ENCODE peak calls at places on chromosomes 12 and 14, in four cellular contexts. S, T, B and M are unnamed samples.

GRCh38 chr14:24231263-24232120 is 675 bp downstream of the NEDD8 start:
- DNase-seq in S (no peak), T (peak; percentile 47), B (peak; percentile 26), M (no peak)

GRCh38 chr12:6182279-6182898 is 17.8 kb upstream of the CD9 start:
- DNase-seq in T (no peak), S (peak; percentile 83), B (peak; percentile 30), M (peak; percentile 70)

GRCh38 chr12:80230068-80230467 is 130.7 kb downstream of the OTOGL start:
- DNase-seq in T (no peak), B (no peak), S (no peak), M (peak; percentile 22)

GRCh38 chr12:102527256-102527720 is 46.9 kb upstream of the IGF1 start:
- DNase-seq in T (no peak), S (no peak), B (no peak), M (no peak)

GRCh38 chr12:31962076-31962475 is 2.9 kb downstream of the RESF1 start:
- DNase-seq in S (no peak), B (no peak), T (no peak), M (no peak)

GRCh38 chr12:56839489-56840442 is 76.6 kb downstream of the HSD17B6 start:
- DNase-seq in B (peak; percentile 33), S (peak; percentile 10), T (peak; percentile 73), M (no peak)

GRCh38 chr12:2640709-2641108 is 154.1 kb upstream of the FKBP4 start:
- DNase-seq in B (peak; percentile 11), S (peak; percentile 93), T (no peak), M (peak; percentile 91)

GRCh38 chr12:57452181-57452936 is 2.7 kb upstream of the INHBE start:
- DNase-seq in S (no peak), T (no peak), B (no peak), M (peak; percentile 81)

GRCh38 chr12:32126720-32127119 is 20.1 kb downstream of the BICD1 start:
- DNase-seq in B (no peak), T (no peak), S (no peak), M (no peak)

GRCh38 chr14:69241577-69241976 is 18.4 kb upstream of the GALNT16 start:
- DNase-seq in T (no peak), S (no peak), B (no peak), M (no peak)

GRCh38 chr12:50633950-50634349 is 129.2 kb downstream of the DIP2B start:
- DNase-seq in S (no peak), T (no peak), B (no peak), M (no peak)

GRCh38 chr14:50027797-50028196 is 88.6 kb downstream of the VCPKMT start:
- DNase-seq in B (no peak), S (no peak), T (no peak), M (no peak)

GRCh38 chr12:8026282-8026637 is 6.3 kb upstream of the FOXJ2 start:
- DNase-seq in S (no peak), T (no peak), B (no peak), M (no peak)

GRCh38 chr12:76085159-76085868 is 829 bp upstream of the NAP1L1 start:
- DNase-seq in S (peak; percentile 29), B (no peak), T (peak; percentile 82), M (no peak)

GRCh38 chr12:78759387-78759786 is 105.2 kb upstream of the SYT1 start:
- DNase-seq in T (no peak), B (no peak), S (peak; percentile 29), M (peak; percentile 7)